ENCODE peak calls at places on chromosome 6, in ten cellular contexts. One of them, this sample, is unnamed.

GRCh38 chr6:35317483-35318199 is 20.0 kb downstream of the DEF6 start:
- DNase-seq in adrenal gland: no peak
- DNase-seq in left lung: no peak
- DNase-seq in head of caudate nucleus: no peak
- DNase-seq in activated naive CD4-positive, alpha-beta T cell: no peak
- DNase-seq in right atrium auricular region: no peak
- DNase-seq in NCI-H774: no peak
- DNase-seq in astrocyte: peak
- DNase-seq in KBM-7: no peak
- DNase-seq in MM.1S: no peak
- DNase-seq in this sample: no peak

GRCh38 chr6:5671162-5671561 is 335.6 kb downstream of the NRN1 start:
- DNase-seq in activated naive CD4-positive, alpha-beta T cell: no peak
- DNase-seq in astrocyte: peak
- DNase-seq in adrenal gland: peak
- DNase-seq in head of caudate nucleus: no peak
- DNase-seq in left lung: no peak
- DNase-seq in NCI-H774: peak
- DNase-seq in KBM-7: peak
- DNase-seq in right atrium auricular region: no peak
- DNase-seq in MM.1S: no peak
- DNase-seq in this sample: peak

GRCh38 chr6:135703621-135704020 is 147.9 kb upstream of the PDE7B start:
- DNase-seq in head of caudate nucleus: no peak
- DNase-seq in MM.1S: peak
- DNase-seq in astrocyte: no peak
- DNase-seq in activated naive CD4-positive, alpha-beta T cell: no peak
- DNase-seq in right atrium auricular region: no peak
- DNase-seq in NCI-H774: no peak
- DNase-seq in left lung: no peak
- DNase-seq in adrenal gland: no peak
- DNase-seq in KBM-7: no peak
- DNase-seq in this sample: no peak

GRCh38 chr6:135972120-135972519 is 120.6 kb downstream of the PDE7B start:
- DNase-seq in adrenal gland: no peak
- DNase-seq in right atrium auricular region: no peak
- DNase-seq in NCI-H774: no peak
- DNase-seq in astrocyte: peak
- DNase-seq in MM.1S: no peak
- DNase-seq in head of caudate nucleus: no peak
- DNase-seq in KBM-7: no peak
- DNase-seq in activated naive CD4-positive, alpha-beta T cell: no peak
- DNase-seq in left lung: no peak
- DNase-seq in this sample: no peak

GRCh38 chr6:122308074-122308473 is 91.4 kb upstream of the HSF2 start:
- DNase-seq in right atrium auricular region: no peak
- DNase-seq in activated naive CD4-positive, alpha-beta T cell: no peak
- DNase-seq in KBM-7: no peak
- DNase-seq in astrocyte: no peak
- DNase-seq in left lung: peak
- DNase-seq in NCI-H774: no peak
- DNase-seq in MM.1S: no peak
- DNase-seq in head of caudate nucleus: no peak
- DNase-seq in adrenal gland: no peak
- DNase-seq in this sample: no peak

GRCh38 chr6:167906899-167907298 is 80.2 kb downstream of the AFDN start:
- DNase-seq in head of caudate nucleus: peak
- DNase-seq in astrocyte: no peak
- DNase-seq in KBM-7: no peak
- DNase-seq in adrenal gland: peak
- DNase-seq in MM.1S: no peak
- DNase-seq in left lung: no peak
- DNase-seq in activated naive CD4-positive, alpha-beta T cell: no peak
- DNase-seq in NCI-H774: peak
- DNase-seq in right atrium auricular region: peak
- DNase-seq in this sample: no peak

GRCh38 chr6:140436023-140436811 is 1061.8 kb upstream of the CITED2 start:
- DNase-seq in astrocyte: peak
- DNase-seq in MM.1S: no peak
- DNase-seq in KBM-7: no peak
- DNase-seq in adrenal gland: no peak
- DNase-seq in left lung: no peak
- DNase-seq in NCI-H774: no peak
- DNase-seq in head of caudate nucleus: no peak
- DNase-seq in activated naive CD4-positive, alpha-beta T cell: no peak
- DNase-seq in right atrium auricular region: no peak
- DNase-seq in this sample: no peak

GRCh38 chr6:132418566-132418965 is 17.3 kb upstream of the MOXD1 start:
- DNase-seq in head of caudate nucleus: no peak
- DNase-seq in adrenal gland: no peak
- DNase-seq in KBM-7: no peak
- DNase-seq in NCI-H774: no peak
- DNase-seq in MM.1S: no peak
- DNase-seq in astrocyte: no peak
- DNase-seq in activated naive CD4-positive, alpha-beta T cell: no peak
- DNase-seq in left lung: no peak
- DNase-seq in right atrium auricular region: no peak
- DNase-seq in this sample: no peak

GRCh38 chr6:101830501-101831031 is 437.1 kb downstream of the GRIK2 start:
- DNase-seq in adrenal gland: no peak
- DNase-seq in head of caudate nucleus: no peak
- DNase-seq in NCI-H774: no peak
- DNase-seq in MM.1S: peak
- DNase-seq in astrocyte: peak
- DNase-seq in left lung: no peak
- DNase-seq in right atrium auricular region: no peak
- DNase-seq in activated naive CD4-positive, alpha-beta T cell: no peak
- DNase-seq in KBM-7: no peak
- DNase-seq in this sample: no peak

GRCh38 chr6:35725721-35726438 is 11.0 kb upstream of the ARMC12 start:
- DNase-seq in activated naive CD4-positive, alpha-beta T cell: no peak
- DNase-seq in adrenal gland: peak
- DNase-seq in right atrium auricular region: peak
- DNase-seq in MM.1S: no peak
- DNase-seq in NCI-H774: no peak
- DNase-seq in KBM-7: peak
- DNase-seq in head of caudate nucleus: peak
- DNase-seq in left lung: peak
- DNase-seq in astrocyte: no peak
- DNase-seq in this sample: peak

GRCh38 chr6:906920-907319 is 214.0 kb upstream of the EXOC2 start:
- DNase-seq in MM.1S: no peak
- DNase-seq in adrenal gland: no peak
- DNase-seq in left lung: no peak
- DNase-seq in NCI-H774: no peak
- DNase-seq in astrocyte: peak
- DNase-seq in KBM-7: peak
- DNase-seq in right atrium auricular region: no peak
- DNase-seq in activated naive CD4-positive, alpha-beta T cell: no peak
- DNase-seq in head of caudate nucleus: no peak
- DNase-seq in this sample: no peak

GRCh38 chr6:157376241-157376640 is 4.7 kb upstream of the ZDHHC14 start:
- DNase-seq in NCI-H774: no peak
- DNase-seq in KBM-7: no peak
- DNase-seq in adrenal gland: no peak
- DNase-seq in left lung: no peak
- DNase-seq in right atrium auricular region: no peak
- DNase-seq in astrocyte: no peak
- DNase-seq in MM.1S: no peak
- DNase-seq in head of caudate nucleus: no peak
- DNase-seq in activated naive CD4-positive, alpha-beta T cell: no peak
- DNase-seq in this sample: no peak

GRCh38 chr6:134550604-134551003 is 232.7 kb upstream of the SGK1 start:
- DNase-seq in NCI-H774: no peak
- DNase-seq in right atrium auricular region: no peak
- DNase-seq in MM.1S: no peak
- DNase-seq in head of caudate nucleus: no peak
- DNase-seq in astrocyte: peak
- DNase-seq in KBM-7: no peak
- DNase-seq in left lung: no peak
- DNase-seq in activated naive CD4-positive, alpha-beta T cell: no peak
- DNase-seq in adrenal gland: no peak
- DNase-seq in this sample: no peak

GRCh38 chr6:86508230-86508629 is 429.1 kb upstream of the HTR1E start:
- DNase-seq in right atrium auricular region: no peak
- DNase-seq in head of caudate nucleus: no peak
- DNase-seq in astrocyte: no peak
- DNase-seq in activated naive CD4-positive, alpha-beta T cell: no peak
- DNase-seq in NCI-H774: no peak
- DNase-seq in left lung: no peak
- DNase-seq in adrenal gland: no peak
- DNase-seq in MM.1S: no peak
- DNase-seq in KBM-7: no peak
- DNase-seq in this sample: no peak

GRCh38 chr6:112951829-112952228 is 604.7 kb downstream of the RFPL4B start:
- DNase-seq in NCI-H774: peak
- DNase-seq in KBM-7: no peak
- DNase-seq in adrenal gland: no peak
- DNase-seq in head of caudate nucleus: no peak
- DNase-seq in left lung: no peak
- DNase-seq in right atrium auricular region: no peak
- DNase-seq in MM.1S: no peak
- DNase-seq in astrocyte: no peak
- DNase-seq in activated naive CD4-positive, alpha-beta T cell: no peak
- DNase-seq in this sample: no peak

GRCh38 chr6:137039010-137039409 is 5.8 kb downstream of the IL20RA start:
- DNase-seq in MM.1S: no peak
- DNase-seq in adrenal gland: no peak
- DNase-seq in KBM-7: no peak
- DNase-seq in head of caudate nucleus: no peak
- DNase-seq in left lung: no peak
- DNase-seq in right atrium auricular region: no peak
- DNase-seq in NCI-H774: no peak
- DNase-seq in activated naive CD4-positive, alpha-beta T cell: no peak
- DNase-seq in astrocyte: no peak
- DNase-seq in this sample: no peak

GRCh38 chr6:125357515-125358256 is 55.9 kb upstream of the HDDC2 start:
- DNase-seq in KBM-7: peak
- DNase-seq in head of caudate nucleus: no peak
- DNase-seq in NCI-H774: no peak
- DNase-seq in activated naive CD4-positive, alpha-beta T cell: no peak
- DNase-seq in astrocyte: peak
- DNase-seq in right atrium auricular region: no peak
- DNase-seq in left lung: no peak
- DNase-seq in adrenal gland: no peak
- DNase-seq in MM.1S: no peak
- DNase-seq in this sample: no peak

GRCh38 chr6:137111296-137112066 is 62.0 kb downstream of the IL22RA2 start:
- DNase-seq in MM.1S: no peak
- DNase-seq in KBM-7: no peak
- DNase-seq in activated naive CD4-positive, alpha-beta T cell: no peak
- DNase-seq in adrenal gland: no peak
- DNase-seq in astrocyte: no peak
- DNase-seq in NCI-H774: no peak
- DNase-seq in right atrium auricular region: no peak
- DNase-seq in left lung: no peak
- DNase-seq in head of caudate nucleus: no peak
- DNase-seq in this sample: no peak

GRCh38 chr6:165925474-165926156 is 242.0 kb downstream of the TBXT start:
- DNase-seq in right atrium auricular region: no peak
- DNase-seq in NCI-H774: no peak
- DNase-seq in MM.1S: no peak
- DNase-seq in activated naive CD4-positive, alpha-beta T cell: no peak
- DNase-seq in head of caudate nucleus: no peak
- DNase-seq in adrenal gland: no peak
- DNase-seq in KBM-7: no peak
- DNase-seq in left lung: no peak
- DNase-seq in astrocyte: peak
- DNase-seq in this sample: no peak

GRCh38 chr6:26400626-26401025 is 1.4 kb upstream of the BTN3A1 start:
- DNase-seq in right atrium auricular region: no peak
- DNase-seq in adrenal gland: no peak
- DNase-seq in KBM-7: peak
- DNase-seq in head of caudate nucleus: no peak
- DNase-seq in left lung: no peak
- DNase-seq in MM.1S: no peak
- DNase-seq in activated naive CD4-positive, alpha-beta T cell: no peak
- DNase-seq in NCI-H774: no peak
- DNase-seq in astrocyte: no peak
- DNase-seq in this sample: no peak

GRCh38 chr6:109379706-109380105 is 2.6 kb downstream of the CD164 start:
- DNase-seq in MM.1S: no peak
- DNase-seq in astrocyte: peak
- DNase-seq in adrenal gland: no peak
- DNase-seq in KBM-7: no peak
- DNase-seq in activated naive CD4-positive, alpha-beta T cell: no peak
- DNase-seq in NCI-H774: no peak
- DNase-seq in right atrium auricular region: no peak
- DNase-seq in left lung: no peak
- DNase-seq in head of caudate nucleus: no peak
- DNase-seq in this sample: no peak

GRCh38 chr6:166989427-166990034 is 9.7 kb upstream of the CEP43 start:
- DNase-seq in astrocyte: no peak
- DNase-seq in KBM-7: peak
- DNase-seq in NCI-H774: peak
- DNase-seq in right atrium auricular region: no peak
- DNase-seq in activated naive CD4-positive, alpha-beta T cell: peak
- DNase-seq in left lung: no peak
- DNase-seq in MM.1S: peak
- DNase-seq in adrenal gland: no peak
- DNase-seq in head of caudate nucleus: no peak
- DNase-seq in this sample: peak

GRCh38 chr6:159961523-159961922 is 7.4 kb upstream of the IGF2R start:
- DNase-seq in astrocyte: no peak
- DNase-seq in adrenal gland: no peak
- DNase-seq in KBM-7: no peak
- DNase-seq in left lung: no peak
- DNase-seq in MM.1S: no peak
- DNase-seq in activated naive CD4-positive, alpha-beta T cell: no peak
- DNase-seq in NCI-H774: no peak
- DNase-seq in right atrium auricular region: no peak
- DNase-seq in head of caudate nucleus: no peak
- DNase-seq in this sample: no peak

GRCh38 chr6:1296079-1296478 is 15.8 kb upstream of the FOXQ1 start:
- DNase-seq in KBM-7: no peak
- DNase-seq in left lung: no peak
- DNase-seq in activated naive CD4-positive, alpha-beta T cell: no peak
- DNase-seq in NCI-H774: no peak
- DNase-seq in astrocyte: no peak
- DNase-seq in MM.1S: no peak
- DNase-seq in right atrium auricular region: no peak
- DNase-seq in adrenal gland: no peak
- DNase-seq in head of caudate nucleus: no peak
- DNase-seq in this sample: no peak

GRCh38 chr6:40444811-40445210 is 142.4 kb downstream of the LRFN2 start:
- DNase-seq in astrocyte: no peak
- DNase-seq in MM.1S: no peak
- DNase-seq in NCI-H774: no peak
- DNase-seq in adrenal gland: no peak
- DNase-seq in right atrium auricular region: no peak
- DNase-seq in activated naive CD4-positive, alpha-beta T cell: no peak
- DNase-seq in left lung: no peak
- DNase-seq in head of caudate nucleus: no peak
- DNase-seq in KBM-7: no peak
- DNase-seq in this sample: no peak

GRCh38 chr6:143583542-143584330 is 72.2 kb upstream of the FUCA2 start:
- DNase-seq in right atrium auricular region: no peak
- DNase-seq in head of caudate nucleus: no peak
- DNase-seq in left lung: no peak
- DNase-seq in MM.1S: no peak
- DNase-seq in KBM-7: no peak
- DNase-seq in adrenal gland: no peak
- DNase-seq in activated naive CD4-positive, alpha-beta T cell: no peak
- DNase-seq in astrocyte: peak
- DNase-seq in NCI-H774: no peak
- DNase-seq in this sample: no peak

GRCh38 chr6:65126667-65127066 is 580.4 kb downstream of the EYS start:
- DNase-seq in adrenal gland: no peak
- DNase-seq in astrocyte: no peak
- DNase-seq in left lung: no peak
- DNase-seq in right atrium auricular region: no peak
- DNase-seq in NCI-H774: peak
- DNase-seq in KBM-7: no peak
- DNase-seq in MM.1S: no peak
- DNase-seq in head of caudate nucleus: no peak
- DNase-seq in activated naive CD4-positive, alpha-beta T cell: no peak
- DNase-seq in this sample: no peak

This sample was measured in HepG2.